ENCODE peak calls at places on chromosomes 5 and 9, in six cellular contexts. F, S, R, K, Z and P are unnamed samples.

GRCh38 chr5:58410441-58410840 is 49.4 kb downstream of the PLK2 start:
- DNase-seq in F (no peak), S (peak), R (peak), K (peak), Z (peak), P (peak)

GRCh38 chr5:120613729-120614128 is 149.6 kb downstream of the PRR16 start:
- DNase-seq in F (no peak), S (no peak), R (no peak), K (no peak), Z (peak), P (peak)

GRCh38 chr5:159644053-159644452 is 272.2 kb upstream of the ADRA1B start:
- DNase-seq in F (no peak), S (no peak), R (no peak), K (no peak), Z (no peak), P (no peak)

GRCh38 chr5:116038817-116039216 is 6.5 kb downstream of the ARL14EPL start:
- DNase-seq in F (no peak), S (no peak), R (no peak), K (no peak), Z (no peak), P (no peak)

GRCh38 chr9:129317179-129318011 is 139.3 kb upstream of the IER5L start:
- DNase-seq in F (peak), S (peak), R (peak), K (no peak), Z (peak), P (no peak)

GRCh38 chr5:645421-645820 is 33.3 kb downstream of the CEP72 start:
- DNase-seq in F (no peak), S (no peak), R (no peak), K (no peak), Z (no peak), P (no peak)

GRCh38 chr9:128203842-128204551 is 818 bp downstream of the DNM1 start:
- DNase-seq in F (no peak), S (peak), R (peak), K (peak), Z (peak), P (no peak)

GRCh38 chr9:87578625-87579024 is 81.0 kb downstream of the DAPK1 start:
- DNase-seq in F (no peak), S (no peak), R (no peak), K (no peak), Z (no peak), P (no peak)

GRCh38 chr5:56616454-56617160 is 198.7 kb upstream of the MAP3K1 start:
- DNase-seq in F (no peak), S (no peak), R (no peak), K (no peak), Z (no peak), P (no peak)

GRCh38 chr5:172637122-172637580 is 3.9 kb upstream of the NEURL1B start:
- DNase-seq in F (no peak), S (peak), R (no peak), K (peak), Z (no peak), P (no peak)

GRCh38 chr9:14158911-14159310 is 155.0 kb downstream of the NFIB start:
- DNase-seq in F (no peak), S (no peak), R (no peak), K (no peak), Z (no peak), P (peak)

GRCh38 chr5:134949335-134949734 is 18.4 kb upstream of the CATSPER3 start:
- DNase-seq in F (no peak), S (no peak), R (no peak), K (no peak), Z (no peak), P (no peak)

GRCh38 chr5:141636106-141636412 is 590 bp downstream of the HDAC3 start:
- DNase-seq in F (no peak), S (no peak), R (no peak), K (no peak), Z (no peak), P (no peak)

GRCh38 chr5:92769986-92770385 is 811.0 kb downstream of the NR2F1-AS1 start:
- DNase-seq in F (no peak), S (no peak), R (no peak), K (no peak), Z (peak), P (no peak)

GRCh38 chr9:135877776-135878527 is 29.4 kb downstream of the CAMSAP1 start:
- DNase-seq in F (no peak), S (no peak), R (no peak), K (no peak), Z (no peak), P (no peak)

GRCh38 chr9:137052998-137053943 is 590 bp downstream of the ENTPD2 start:
- DNase-seq in F (no peak), S (peak), R (no peak), K (no peak), Z (no peak), P (no peak)